ENCODE peak calls at places on chromosomes 5 and 9, in four cellular contexts. S, M, W and I are unnamed samples.
A peak's percentile ranks its signal among the peaks of the same experiment; 100 is the strongest.

GRCh38 chr9:26682041-26682440 is 210.6 kb downstream of the CAAP1 start:
- DNase-seq in M (no peak), W (no peak), S (no peak), I (no peak)

GRCh38 chr5:155633338-155633957 is 619.9 kb downstream of the KIF4B start:
- DNase-seq in S (no peak), W (no peak), M (no peak), I (no peak)

GRCh38 chr5:142929602-142930001 is 159.4 kb downstream of the ARHGAP26 start:
- DNase-seq in S (no peak), M (no peak), W (no peak), I (no peak)

GRCh38 chr5:59517926-59518585 is 375.5 kb downstream of the PDE4D start:
- DNase-seq in S (no peak), W (no peak), M (no peak), I (no peak)

GRCh38 chr9:116156621-116157314 is 3.2 kb downstream of the PAPPA start:
- DNase-seq in S (no peak), M (peak; percentile 69), W (peak; percentile 38), I (no peak)

GRCh38 chr9:88197016-88197415 is 58.7 kb upstream of the SPATA31C2 start:
- DNase-seq in M (no peak), W (no peak), S (no peak), I (no peak)

GRCh38 chr9:134366223-134367031 is 40.2 kb downstream of the RXRA start:
- DNase-seq in M (peak; percentile 71), S (peak; percentile 85), W (peak; percentile 87), I (peak; percentile 95)

GRCh38 chr5:154761062-154761740 is 6.0 kb downstream of the LARP1 start:
- DNase-seq in M (no peak), S (no peak), W (no peak), I (no peak)

GRCh38 chr5:174583071-174583470 is 141.3 kb upstream of the MSX2 start:
- DNase-seq in S (no peak), M (no peak), W (no peak), I (no peak)

GRCh38 chr5:133865113-133865512 is 103.3 kb downstream of the C5orf15 start:
- DNase-seq in M (no peak), S (no peak), W (no peak), I (no peak)

GRCh38 chr9:126613656-126614055 is at the start of gene LMX1B:
- DNase-seq in W (no peak), M (peak; percentile 2), S (no peak), I (no peak)

GRCh38 chr9:83538172-83538889 is at the start of gene FRMD3:
- DNase-seq in M (peak; percentile 88), S (peak; percentile 57), W (peak; percentile 76), I (peak; percentile 87)

GRCh38 chr5:126376443-126376842 is 46.8 kb upstream of the GRAMD2B start:
- DNase-seq in M (no peak), W (no peak), S (no peak), I (peak; percentile 71)

GRCh38 chr5:159763564-159763963 is 152.7 kb upstream of the ADRA1B start:
- DNase-seq in S (no peak), M (no peak), W (no peak), I (no peak)

GRCh38 chr9:127742435-127743088 is 7.5 kb upstream of the TOR2A start:
- DNase-seq in S (no peak), W (peak; percentile 59), M (peak; percentile 93), I (no peak)

GRCh38 chr5:88145205-88145602 is 123.4 kb downstream of the TMEM161B start:
- DNase-seq in M (no peak), S (no peak), W (no peak), I (no peak)

GRCh38 chr5:159519365-159519764 is 189.1 kb upstream of the IL12B start:
- DNase-seq in M (no peak), S (no peak), W (no peak), I (no peak)

GRCh38 chr5:127959152-127959764 is 124.3 kb upstream of the SLC12A2 start:
- DNase-seq in S (peak; percentile 4), M (peak; percentile 20), W (peak; percentile 42), I (peak; percentile 81)

GRCh38 chr5:170306381-170306790 is 8.8 kb upstream of the LCP2 start:
- DNase-seq in W (no peak), M (no peak), S (no peak), I (no peak)

GRCh38 chr5:146078566-146078965 is 26.8 kb downstream of the PLAC8L1 start:
- DNase-seq in W (no peak), M (no peak), S (no peak), I (no peak)

GRCh38 chr5:77232959-77233358 is 22.5 kb downstream of the PDE8B start:
- DNase-seq in W (no peak), S (no peak), M (no peak), I (no peak)

GRCh38 chr9:9229269-9229668 is 1383.5 kb downstream of the PTPRD start:
- DNase-seq in M (no peak), S (no peak), W (no peak), I (no peak)

GRCh38 chr5:115888027-115888426 is 46.3 kb downstream of the AP3S1 start:
- DNase-seq in S (no peak), W (no peak), M (no peak), I (no peak)

GRCh38 chr5:40291338-40291737 is 388.4 kb upstream of the PTGER4 start:
- DNase-seq in W (no peak), M (no peak), S (no peak), I (no peak)